ENCODE peak calls at places on chromosomes 11 and 22, in nine cellular contexts. One of them, this sample, is unnamed.

GRCh38 chr11:69892237-69892985 is 73.2 kb upstream of the FGF3 start:
- DNase-seq in endothelial cell of umbilical vein: no peak
- DNase-seq in ovary: no peak
- DNase-seq in spleen: peak
- DNase-seq in body of pancreas: no peak
- DNase-seq in NB4: peak
- DNase-seq in uterus: no peak
- DNase-seq in HCT116: no peak
- DNase-seq in GM12892: no peak
- DNase-seq in this sample: no peak

GRCh38 chr22:22928666-22929380 is 41.2 kb downstream of the IGLL5 start:
- DNase-seq in ovary: no peak
- DNase-seq in NB4: peak
- DNase-seq in uterus: no peak
- DNase-seq in endothelial cell of umbilical vein: no peak
- DNase-seq in HCT116: no peak
- DNase-seq in spleen: peak
- DNase-seq in GM12892: peak
- DNase-seq in body of pancreas: peak
- DNase-seq in this sample: no peak

GRCh38 chr11:132056689-132057088 is 686.3 kb downstream of the NTM start:
- DNase-seq in endothelial cell of umbilical vein: no peak
- DNase-seq in body of pancreas: no peak
- DNase-seq in HCT116: no peak
- DNase-seq in ovary: no peak
- DNase-seq in GM12892: no peak
- DNase-seq in NB4: peak
- DNase-seq in spleen: no peak
- DNase-seq in uterus: no peak
- DNase-seq in this sample: no peak

GRCh38 chr22:32323513-32324164 is 34.0 kb upstream of the RFPL3 start:
- DNase-seq in body of pancreas: no peak
- DNase-seq in GM12892: no peak
- DNase-seq in HCT116: no peak
- DNase-seq in uterus: no peak
- DNase-seq in ovary: no peak
- DNase-seq in spleen: peak
- DNase-seq in NB4: no peak
- DNase-seq in endothelial cell of umbilical vein: no peak
- DNase-seq in this sample: peak

GRCh38 chr11:12411806-12412727 is 34.7 kb downstream of the PARVA start:
- DNase-seq in spleen: no peak
- DNase-seq in GM12892: peak
- DNase-seq in endothelial cell of umbilical vein: peak
- DNase-seq in body of pancreas: peak
- DNase-seq in NB4: peak
- DNase-seq in ovary: peak
- DNase-seq in uterus: peak
- DNase-seq in HCT116: peak
- DNase-seq in this sample: peak

GRCh38 chr11:123509737-123510578 is 79.9 kb downstream of the GRAMD1B start:
- DNase-seq in endothelial cell of umbilical vein: peak
- DNase-seq in ovary: no peak
- DNase-seq in body of pancreas: peak
- DNase-seq in HCT116: no peak
- DNase-seq in GM12892: no peak
- DNase-seq in NB4: no peak
- DNase-seq in uterus: no peak
- DNase-seq in spleen: no peak
- DNase-seq in this sample: no peak

GRCh38 chr11:7635137-7635536 is 38.2 kb downstream of the CYB5R2 start:
- DNase-seq in GM12892: no peak
- DNase-seq in ovary: no peak
- DNase-seq in endothelial cell of umbilical vein: no peak
- DNase-seq in HCT116: no peak
- DNase-seq in spleen: no peak
- DNase-seq in body of pancreas: no peak
- DNase-seq in uterus: no peak
- DNase-seq in NB4: no peak
- DNase-seq in this sample: no peak

GRCh38 chr11:2761131-2762030 is 61.6 kb upstream of the KCNQ1OT1 start:
- DNase-seq in HCT116: no peak
- DNase-seq in spleen: peak
- DNase-seq in endothelial cell of umbilical vein: no peak
- DNase-seq in body of pancreas: peak
- DNase-seq in uterus: no peak
- DNase-seq in NB4: no peak
- DNase-seq in GM12892: no peak
- DNase-seq in ovary: no peak
- DNase-seq in this sample: peak

GRCh38 chr22:37556750-37557149 is 3.5 kb upstream of the CDC42EP1 start:
- DNase-seq in HCT116: no peak
- DNase-seq in endothelial cell of umbilical vein: no peak
- DNase-seq in NB4: no peak
- DNase-seq in uterus: no peak
- DNase-seq in GM12892: no peak
- DNase-seq in spleen: no peak
- DNase-seq in body of pancreas: no peak
- DNase-seq in ovary: no peak
- DNase-seq in this sample: no peak

GRCh38 chr22:19942886-19943664 is 1.5 kb upstream of the TXNRD2 start:
- DNase-seq in uterus: peak
- DNase-seq in endothelial cell of umbilical vein: peak
- DNase-seq in spleen: no peak
- DNase-seq in body of pancreas: peak
- DNase-seq in GM12892: no peak
- DNase-seq in NB4: peak
- DNase-seq in ovary: peak
- DNase-seq in HCT116: no peak
- DNase-seq in this sample: peak

GRCh38 chr11:128405693-128406364 is 181.5 kb downstream of the ETS1 start:
- DNase-seq in GM12892: no peak
- DNase-seq in endothelial cell of umbilical vein: no peak
- DNase-seq in spleen: no peak
- DNase-seq in NB4: no peak
- DNase-seq in HCT116: no peak
- DNase-seq in ovary: no peak
- DNase-seq in uterus: no peak
- DNase-seq in body of pancreas: no peak
- DNase-seq in this sample: no peak

GRCh38 chr11:5196731-5197130 is 3.8 kb downstream of the OR51V1 start:
- DNase-seq in endothelial cell of umbilical vein: no peak
- DNase-seq in ovary: no peak
- DNase-seq in uterus: no peak
- DNase-seq in body of pancreas: no peak
- DNase-seq in spleen: no peak
- DNase-seq in GM12892: no peak
- DNase-seq in NB4: no peak
- DNase-seq in HCT116: no peak
- DNase-seq in this sample: no peak

DNA sequence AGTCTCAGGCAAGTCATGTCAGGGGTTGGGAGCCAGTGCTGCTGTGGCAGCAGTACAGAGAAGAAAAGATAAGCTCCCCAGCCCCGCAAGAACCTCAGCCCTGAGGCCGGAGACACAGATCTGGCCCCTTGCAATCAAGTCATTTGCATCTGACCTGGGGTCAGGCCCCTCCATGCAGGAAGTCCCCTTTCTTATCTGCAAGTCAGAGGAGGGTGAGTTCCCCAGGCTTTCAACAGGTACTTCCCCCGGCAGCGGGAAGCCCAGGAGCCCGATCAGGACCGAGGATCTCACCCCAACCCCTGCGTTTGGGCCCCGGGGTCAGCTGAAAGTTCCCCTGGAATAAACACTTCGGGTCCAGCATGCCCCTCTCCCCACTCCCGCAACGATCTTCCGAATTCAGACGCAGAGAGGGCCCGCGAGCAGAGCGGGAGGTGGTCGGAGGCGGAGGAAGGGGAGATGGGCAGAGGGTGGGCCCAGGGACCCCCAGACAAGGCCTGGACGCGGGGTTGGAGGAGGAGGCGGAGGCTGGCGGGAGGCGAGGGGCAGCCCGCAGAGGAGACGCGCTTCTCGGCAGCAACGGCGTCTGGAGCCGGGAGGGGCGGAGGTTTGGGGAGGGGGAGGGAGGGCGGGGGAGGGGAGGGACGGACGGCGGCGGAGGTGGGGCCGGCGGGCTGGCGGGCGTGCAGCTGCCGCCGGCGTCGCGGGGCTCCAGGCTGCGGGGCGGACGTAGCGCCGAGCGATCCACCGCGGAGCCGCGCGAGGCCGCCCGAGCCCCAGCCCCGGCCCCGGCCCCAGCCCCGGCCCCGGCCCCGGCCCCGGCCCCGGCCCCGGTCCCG is at the start of gene TSPAN18:
- DNase-seq in body of pancreas: peak
- DNase-seq in GM12892: peak
- DNase-seq in endothelial cell of umbilical vein: no peak
- DNase-seq in HCT116: no peak
- DNase-seq in spleen: peak
- DNase-seq in NB4: peak
- DNase-seq in uterus: peak
- DNase-seq in ovary: peak
- DNase-seq in this sample: no peak
- TF ChIP-seq POLR2A in body of pancreas: no peak
- TF ChIP-seq POLR2A in GM12892: no peak
- TF ChIP-seq POLR2A in endothelial cell of umbilical vein: no peak
- TF ChIP-seq POLR2A in HCT116: no peak
- TF ChIP-seq POLR2A in spleen: no peak
- TF ChIP-seq POLR2A in NB4: no peak
- TF ChIP-seq POLR2A in uterus: no peak
- TF ChIP-seq POLR2A in ovary: no peak
- TF ChIP-seq POLR2A in this sample: no peak

DNA sequence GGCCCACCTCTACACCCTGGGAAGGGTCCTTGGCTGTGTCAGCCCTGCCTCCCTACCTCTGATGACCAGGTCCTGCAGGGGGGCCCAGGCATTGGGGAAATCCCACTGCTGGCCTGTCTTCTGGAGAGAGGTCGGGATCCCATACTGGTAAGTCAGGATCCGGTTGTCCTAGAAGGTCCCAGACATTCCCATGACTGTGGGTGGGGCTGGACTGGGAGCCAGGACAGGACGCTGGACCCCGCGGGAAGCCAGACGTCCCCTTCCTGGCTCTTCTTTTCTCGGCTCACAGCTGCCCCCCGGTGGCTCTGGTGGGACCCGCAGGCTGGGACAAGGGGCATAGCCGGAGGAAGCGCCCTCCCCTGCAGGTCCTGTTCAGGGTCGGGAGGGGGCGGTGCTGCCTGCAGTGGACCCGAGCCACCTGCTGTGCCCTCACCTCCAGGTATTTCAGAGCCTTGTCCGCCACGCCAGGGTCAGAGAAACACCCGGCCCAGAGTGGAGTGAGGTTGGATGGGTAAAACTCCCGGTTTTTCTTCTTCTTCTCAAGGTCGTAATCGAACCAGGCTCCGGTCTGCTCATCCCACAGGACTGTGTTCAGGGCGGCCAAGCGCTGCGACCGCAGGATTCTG is 20.0 kb downstream of the TREH start:
- DNase-seq in HCT116: peak
- DNase-seq in uterus: peak
- DNase-seq in GM12892: peak
- DNase-seq in NB4: peak
- DNase-seq in body of pancreas: peak
- DNase-seq in endothelial cell of umbilical vein: peak
- DNase-seq in ovary: peak
- DNase-seq in spleen: peak
- DNase-seq in this sample: peak
- TF ChIP-seq POLR2A in HCT116: no peak
- TF ChIP-seq POLR2A in uterus: peak
- TF ChIP-seq POLR2A in GM12892: no peak
- TF ChIP-seq POLR2A in NB4: no peak
- TF ChIP-seq POLR2A in body of pancreas: no peak
- TF ChIP-seq POLR2A in endothelial cell of umbilical vein: peak
- TF ChIP-seq POLR2A in ovary: no peak
- TF ChIP-seq POLR2A in spleen: no peak
- TF ChIP-seq POLR2A in this sample: no peak

DNA sequence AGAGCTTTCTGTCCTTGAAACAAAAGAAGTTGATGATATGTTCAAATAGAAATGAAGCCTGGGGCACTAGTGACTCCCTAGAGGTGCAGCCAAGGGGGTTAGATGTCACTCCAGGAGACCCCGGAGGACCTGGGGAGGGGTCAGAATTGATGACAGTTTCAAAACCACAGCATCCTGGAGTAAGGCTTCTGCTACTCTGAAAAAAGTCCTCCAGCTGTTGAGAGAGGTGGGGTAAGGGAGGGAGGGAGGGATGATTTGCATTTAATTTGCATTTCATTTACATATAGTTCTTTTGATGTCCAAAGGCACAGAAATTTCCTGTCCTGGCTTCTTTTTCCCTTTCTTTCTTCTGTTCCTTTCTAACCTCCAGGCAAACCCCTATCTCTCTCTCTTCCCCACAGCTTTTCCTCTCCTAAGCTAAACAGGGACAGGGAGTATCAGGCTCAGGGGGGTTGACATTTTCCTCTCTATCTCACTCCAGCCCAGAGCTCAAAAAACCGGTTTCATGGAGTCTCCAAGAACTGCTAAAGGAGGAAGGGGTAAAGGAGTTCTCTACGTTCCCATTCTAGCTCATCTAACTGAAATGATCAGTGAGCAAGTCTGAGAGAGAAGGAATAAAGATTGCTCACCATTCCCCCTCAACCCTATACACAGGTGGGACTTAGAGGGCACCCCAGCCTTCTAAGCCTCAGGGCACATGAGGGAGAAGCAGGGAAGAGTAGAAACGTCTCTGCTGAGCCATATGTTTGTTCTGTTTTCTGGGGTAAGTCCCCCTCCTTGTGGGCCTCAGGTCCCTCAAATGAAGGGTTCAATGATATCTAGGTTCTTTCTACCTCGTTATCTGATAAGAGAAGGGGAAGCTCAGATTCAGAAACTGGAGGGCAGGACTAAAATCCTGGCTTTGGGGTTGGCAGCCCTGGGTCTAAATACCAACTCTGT is 3.5 kb upstream of the POU2F3 start:
- DNase-seq in NB4: peak
- DNase-seq in spleen: no peak
- DNase-seq in endothelial cell of umbilical vein: no peak
- DNase-seq in body of pancreas: no peak
- DNase-seq in ovary: no peak
- DNase-seq in HCT116: peak
- DNase-seq in GM12892: no peak
- DNase-seq in uterus: no peak
- DNase-seq in this sample: no peak
- TF ChIP-seq POLR2A in NB4: peak
- TF ChIP-seq POLR2A in spleen: no peak
- TF ChIP-seq POLR2A in endothelial cell of umbilical vein: peak
- TF ChIP-seq POLR2A in body of pancreas: peak
- TF ChIP-seq POLR2A in ovary: no peak
- TF ChIP-seq POLR2A in HCT116: peak
- TF ChIP-seq POLR2A in GM12892: peak
- TF ChIP-seq POLR2A in uterus: no peak
- TF ChIP-seq POLR2A in this sample: no peak

DNA sequence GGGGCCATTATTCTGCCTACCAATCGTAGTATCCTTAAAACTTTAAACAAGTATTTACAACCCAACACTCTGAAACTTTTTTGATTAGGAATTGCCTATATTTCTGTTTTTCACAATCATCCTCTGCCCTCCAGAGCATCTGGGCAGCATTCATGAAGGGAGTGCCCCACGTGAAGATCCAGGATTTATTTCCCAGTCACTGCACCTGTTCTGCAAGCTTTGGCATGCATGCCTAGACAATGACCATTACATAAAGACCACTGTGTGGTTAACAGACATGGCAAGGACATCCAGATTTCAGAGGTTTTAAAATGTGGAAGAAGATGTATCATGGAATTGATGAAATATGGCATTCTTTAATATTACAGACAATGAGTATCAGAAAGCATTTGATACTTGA is 1083.8 kb downstream of the TBC1D22A start:
- DNase-seq in GM12892: no peak
- DNase-seq in uterus: no peak
- DNase-seq in spleen: no peak
- DNase-seq in ovary: no peak
- DNase-seq in body of pancreas: no peak
- DNase-seq in NB4: no peak
- DNase-seq in endothelial cell of umbilical vein: no peak
- DNase-seq in HCT116: no peak
- DNase-seq in this sample: no peak
- TF ChIP-seq POLR2A in GM12892: no peak
- TF ChIP-seq POLR2A in uterus: no peak
- TF ChIP-seq POLR2A in spleen: no peak
- TF ChIP-seq POLR2A in ovary: no peak
- TF ChIP-seq POLR2A in body of pancreas: no peak
- TF ChIP-seq POLR2A in NB4: no peak
- TF ChIP-seq POLR2A in endothelial cell of umbilical vein: no peak
- TF ChIP-seq POLR2A in HCT116: no peak
- TF ChIP-seq POLR2A in this sample: no peak